ENCODE peak calls at places on chromosomes 12 and 14, in nine cellular contexts. One of them, this sample, is unnamed.

GRCh38 chr12:112586148-112586783 is 167.5 kb downstream of the PTPN11 start:
- DNase-seq in heart left ventricle: no peak
- DNase-seq in HFFc6: no peak
- DNase-seq in nephron progenitor cell: no peak
- DNase-seq in AG04450: no peak
- DNase-seq in GM12865: no peak
- DNase-seq in pancreas: no peak
- DNase-seq in dorsolateral prefrontal cortex: no peak
- DNase-seq in Peyer's patch: no peak
- DNase-seq in this sample: no peak

GRCh38 chr12:46454981-46455380 is 82.4 kb upstream of the SLC38A2 start:
- DNase-seq in heart left ventricle: no peak
- DNase-seq in HFFc6: no peak
- DNase-seq in nephron progenitor cell: no peak
- DNase-seq in AG04450: no peak
- DNase-seq in GM12865: no peak
- DNase-seq in pancreas: no peak
- DNase-seq in dorsolateral prefrontal cortex: no peak
- DNase-seq in Peyer's patch: no peak
- DNase-seq in this sample: no peak

GRCh38 chr12:55636853-55637252 is at the start of gene OR10P1:
- DNase-seq in heart left ventricle: no peak
- DNase-seq in HFFc6: no peak
- DNase-seq in nephron progenitor cell: no peak
- DNase-seq in AG04450: no peak
- DNase-seq in GM12865: no peak
- DNase-seq in pancreas: no peak
- DNase-seq in dorsolateral prefrontal cortex: no peak
- DNase-seq in Peyer's patch: no peak
- DNase-seq in this sample: no peak

GRCh38 chr12:123034865-123035264 is 54.4 kb downstream of the ARL6IP4 start:
- DNase-seq in heart left ventricle: no peak
- DNase-seq in HFFc6: peak; percentile 58
- DNase-seq in nephron progenitor cell: no peak
- DNase-seq in AG04450: no peak
- DNase-seq in GM12865: no peak
- DNase-seq in pancreas: no peak
- DNase-seq in dorsolateral prefrontal cortex: no peak
- DNase-seq in Peyer's patch: no peak
- DNase-seq in this sample: no peak

GRCh38 chr12:15788266-15789214 is 648 bp downstream of the EPS8 start:
- DNase-seq in heart left ventricle: no peak
- DNase-seq in HFFc6: no peak
- DNase-seq in nephron progenitor cell: peak; percentile 30
- DNase-seq in AG04450: no peak
- DNase-seq in GM12865: peak; percentile 49
- DNase-seq in pancreas: peak; percentile 63
- DNase-seq in dorsolateral prefrontal cortex: no peak
- DNase-seq in Peyer's patch: peak; percentile 66
- DNase-seq in this sample: peak; percentile 51

GRCh38 chr14:102363182-102363952 is 626 bp downstream of the TECPR2 start:
- DNase-seq in heart left ventricle: peak; percentile 62
- DNase-seq in HFFc6: peak; percentile 66
- DNase-seq in nephron progenitor cell: no peak
- DNase-seq in AG04450: no peak
- DNase-seq in GM12865: peak; percentile 38
- DNase-seq in pancreas: no peak
- DNase-seq in dorsolateral prefrontal cortex: peak; percentile 75
- DNase-seq in Peyer's patch: peak; percentile 62
- DNase-seq in this sample: no peak

GRCh38 chr12:53200107-53200457 is 7.0 kb downstream of the ITGB7 start:
- DNase-seq in heart left ventricle: no peak
- DNase-seq in HFFc6: no peak
- DNase-seq in nephron progenitor cell: no peak
- DNase-seq in AG04450: no peak
- DNase-seq in GM12865: no peak
- DNase-seq in pancreas: no peak
- DNase-seq in dorsolateral prefrontal cortex: no peak
- DNase-seq in Peyer's patch: peak; percentile 45
- DNase-seq in this sample: no peak

GRCh38 chr12:119115296-119115905 is 63.3 kb upstream of the HSPB8 start:
- DNase-seq in heart left ventricle: no peak
- DNase-seq in HFFc6: peak; percentile 18
- DNase-seq in nephron progenitor cell: peak; percentile 70
- DNase-seq in AG04450: peak; percentile 8
- DNase-seq in GM12865: peak; percentile 44
- DNase-seq in pancreas: peak; percentile 39
- DNase-seq in dorsolateral prefrontal cortex: no peak
- DNase-seq in Peyer's patch: peak; percentile 50
- DNase-seq in this sample: peak; percentile 63

GRCh38 chr12:64688715-64689114 is 70.5 kb downstream of the GNS start:
- DNase-seq in heart left ventricle: no peak
- DNase-seq in HFFc6: no peak
- DNase-seq in nephron progenitor cell: no peak
- DNase-seq in AG04450: no peak
- DNase-seq in GM12865: no peak
- DNase-seq in pancreas: no peak
- DNase-seq in dorsolateral prefrontal cortex: no peak
- DNase-seq in Peyer's patch: no peak
- DNase-seq in this sample: no peak

DNA sequence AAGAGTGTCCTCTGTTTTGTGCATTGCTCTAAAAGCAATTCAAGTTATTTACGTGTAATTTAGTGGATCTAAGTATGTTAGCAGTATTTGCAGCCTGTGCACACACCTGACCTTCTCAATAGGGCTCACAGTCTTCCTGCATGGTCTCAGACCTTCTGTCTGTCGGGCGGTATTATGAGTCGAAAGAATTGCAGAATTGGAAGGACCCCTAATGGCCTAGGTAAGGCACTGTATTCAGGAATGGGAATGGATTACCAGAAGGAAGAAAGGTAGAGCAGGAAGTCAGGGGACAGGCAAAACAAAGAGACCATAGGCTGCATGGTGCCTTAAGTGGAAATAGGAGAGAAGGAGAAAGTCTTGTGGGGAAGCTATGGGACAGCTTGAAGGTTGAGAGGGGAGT is 341.6 kb downstream of the VRK1 start:
- DNase-seq in heart left ventricle: no peak
- DNase-seq in HFFc6: no peak
- DNase-seq in nephron progenitor cell: no peak
- DNase-seq in AG04450: no peak
- DNase-seq in GM12865: no peak
- DNase-seq in pancreas: no peak
- DNase-seq in dorsolateral prefrontal cortex: no peak
- DNase-seq in Peyer's patch: no peak
- DNase-seq in this sample: no peak
- TF ChIP-seq CTCF in heart left ventricle: no peak
- TF ChIP-seq CTCF in HFFc6: no peak
- TF ChIP-seq CTCF in nephron progenitor cell: no peak
- TF ChIP-seq CTCF in AG04450: no peak
- TF ChIP-seq CTCF in GM12865: no peak
- TF ChIP-seq CTCF in pancreas: no peak
- TF ChIP-seq CTCF in dorsolateral prefrontal cortex: no peak
- TF ChIP-seq CTCF in Peyer's patch: no peak
- TF ChIP-seq CTCF in this sample: no peak

GRCh38 chr14:75176142-75176820 is at the start of gene TMED10:
- DNase-seq in heart left ventricle: peak; percentile 90
- DNase-seq in HFFc6: peak; percentile 71
- DNase-seq in nephron progenitor cell: peak; percentile 88
- DNase-seq in AG04450: peak; percentile 59
- DNase-seq in GM12865: peak; percentile 94
- DNase-seq in pancreas: peak; percentile 90
- DNase-seq in dorsolateral prefrontal cortex: peak; percentile 90
- DNase-seq in Peyer's patch: peak; percentile 95
- DNase-seq in this sample: peak; percentile 86
- TF ChIP-seq CTCF in heart left ventricle: peak; percentile 23
- TF ChIP-seq CTCF in HFFc6: no peak
- TF ChIP-seq CTCF in nephron progenitor cell: no peak
- TF ChIP-seq CTCF in AG04450: no peak
- TF ChIP-seq CTCF in GM12865: no peak
- TF ChIP-seq CTCF in pancreas: no peak
- TF ChIP-seq CTCF in dorsolateral prefrontal cortex: peak; percentile 15
- TF ChIP-seq CTCF in Peyer's patch: no peak
- TF ChIP-seq CTCF in this sample: no peak

GRCh38 chr14:100904307-100905019 is 941 bp upstream of the RTL1 start:
- DNase-seq in heart left ventricle: no peak
- DNase-seq in HFFc6: no peak
- DNase-seq in nephron progenitor cell: peak; percentile 81
- DNase-seq in AG04450: no peak
- DNase-seq in GM12865: no peak
- DNase-seq in pancreas: no peak
- DNase-seq in dorsolateral prefrontal cortex: no peak
- DNase-seq in Peyer's patch: no peak
- DNase-seq in this sample: peak; percentile 54

GRCh38 chr14:100905166-100905565 is 1.6 kb upstream of the RTL1 start:
- DNase-seq in heart left ventricle: no peak
- DNase-seq in HFFc6: no peak
- DNase-seq in nephron progenitor cell: no peak
- DNase-seq in AG04450: no peak
- DNase-seq in GM12865: no peak
- DNase-seq in pancreas: no peak
- DNase-seq in dorsolateral prefrontal cortex: no peak
- DNase-seq in Peyer's patch: no peak
- DNase-seq in this sample: no peak

GRCh38 chr14:100903672-100904185 is at the start of gene RTL1:
- DNase-seq in heart left ventricle: no peak
- DNase-seq in HFFc6: no peak
- DNase-seq in nephron progenitor cell: no peak
- DNase-seq in AG04450: no peak
- DNase-seq in GM12865: no peak
- DNase-seq in pancreas: no peak
- DNase-seq in dorsolateral prefrontal cortex: no peak
- DNase-seq in Peyer's patch: no peak
- DNase-seq in this sample: no peak

GRCh38 chr14:100907240-100907639 is 3.7 kb upstream of the RTL1 start:
- DNase-seq in heart left ventricle: no peak
- DNase-seq in HFFc6: no peak
- DNase-seq in nephron progenitor cell: no peak
- DNase-seq in AG04450: no peak
- DNase-seq in GM12865: no peak
- DNase-seq in pancreas: no peak
- DNase-seq in dorsolateral prefrontal cortex: no peak
- DNase-seq in Peyer's patch: no peak
- DNase-seq in this sample: no peak

DNA sequence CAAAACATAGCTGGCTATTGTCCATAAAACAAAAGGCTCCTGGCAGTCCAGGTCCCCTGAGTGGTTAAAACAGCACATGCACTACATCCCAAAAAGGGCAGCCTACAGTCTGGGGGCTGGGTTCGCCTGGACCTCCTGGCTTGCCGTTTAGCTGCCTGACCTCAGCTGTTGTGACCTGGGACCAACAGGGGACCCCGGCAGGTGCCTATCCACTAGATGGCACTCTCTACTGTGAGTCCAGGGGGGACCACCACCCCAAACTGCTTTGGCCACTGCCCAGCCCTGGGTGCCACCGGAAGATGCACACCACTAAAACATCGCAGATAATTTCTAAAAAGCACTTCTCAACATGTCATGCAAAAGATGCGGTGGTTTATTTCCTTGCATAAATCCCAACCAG is 2.9 kb upstream of the RTL1 start:
- DNase-seq in heart left ventricle: no peak
- DNase-seq in HFFc6: no peak
- DNase-seq in nephron progenitor cell: peak; percentile 43
- DNase-seq in AG04450: no peak
- DNase-seq in GM12865: no peak
- DNase-seq in pancreas: no peak
- DNase-seq in dorsolateral prefrontal cortex: no peak
- DNase-seq in Peyer's patch: no peak
- DNase-seq in this sample: no peak
- TF ChIP-seq CTCF in heart left ventricle: no peak
- TF ChIP-seq CTCF in HFFc6: peak; percentile 48
- TF ChIP-seq CTCF in nephron progenitor cell: peak; percentile 53
- TF ChIP-seq CTCF in AG04450: peak; percentile 8
- TF ChIP-seq CTCF in GM12865: no peak
- TF ChIP-seq CTCF in pancreas: no peak
- TF ChIP-seq CTCF in dorsolateral prefrontal cortex: no peak
- TF ChIP-seq CTCF in Peyer's patch: no peak
- TF ChIP-seq CTCF in this sample: no peak

GRCh38 chr12:109783965-109784244 is 49.3 kb downstream of the TRPV4 start:
- DNase-seq in heart left ventricle: no peak
- DNase-seq in HFFc6: no peak
- DNase-seq in nephron progenitor cell: no peak
- DNase-seq in AG04450: no peak
- DNase-seq in GM12865: no peak
- DNase-seq in pancreas: no peak
- DNase-seq in dorsolateral prefrontal cortex: no peak
- DNase-seq in Peyer's patch: no peak
- DNase-seq in this sample: no peak
- TF ChIP-seq CTCF in heart left ventricle: no peak
- TF ChIP-seq CTCF in HFFc6: no peak
- TF ChIP-seq CTCF in nephron progenitor cell: no peak
- TF ChIP-seq CTCF in AG04450: no peak
- TF ChIP-seq CTCF in GM12865: no peak
- TF ChIP-seq CTCF in pancreas: no peak
- TF ChIP-seq CTCF in dorsolateral prefrontal cortex: no peak
- TF ChIP-seq CTCF in Peyer's patch: no peak
- TF ChIP-seq CTCF in this sample: no peak

DNA sequence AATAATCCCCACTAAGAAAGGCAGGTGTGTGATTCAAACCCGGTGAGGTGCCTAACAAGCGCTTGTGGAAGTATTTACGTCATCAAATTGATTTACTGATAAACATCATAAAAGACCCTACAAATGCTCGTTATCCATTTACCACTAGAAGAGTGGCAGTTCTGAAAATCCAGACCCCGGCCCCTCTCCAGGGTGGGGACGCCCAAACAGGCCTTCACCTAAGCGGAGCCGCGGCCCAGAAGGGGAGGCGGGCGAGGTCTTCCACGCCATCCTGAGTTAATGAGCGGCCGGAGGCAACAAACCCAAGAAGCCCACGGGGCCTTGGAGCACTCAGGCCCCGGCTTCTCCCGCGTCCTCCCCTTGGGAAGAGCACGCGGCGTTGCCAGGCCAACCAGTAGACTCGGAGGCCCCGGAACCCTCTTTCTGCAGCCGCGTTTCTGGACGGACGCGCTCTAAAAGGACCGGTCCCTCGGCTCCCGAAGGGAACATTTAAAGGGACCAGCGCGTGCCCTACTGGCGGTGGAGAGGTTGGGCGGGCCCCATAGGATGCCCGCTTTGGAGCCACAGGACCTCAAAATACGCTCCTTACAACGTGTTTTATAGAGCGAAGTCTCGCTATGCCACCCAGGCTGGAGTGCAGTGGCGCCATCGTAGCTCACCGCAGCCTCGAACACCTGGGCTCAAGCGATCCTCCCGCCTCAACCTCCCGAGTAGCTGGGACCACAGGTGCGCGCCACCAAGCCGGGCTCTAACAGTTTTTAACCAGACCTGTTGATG is 3.5 kb downstream of the PTPN21 start:
- DNase-seq in heart left ventricle: peak; percentile 83
- DNase-seq in HFFc6: peak; percentile 85
- DNase-seq in nephron progenitor cell: peak; percentile 74
- DNase-seq in AG04450: peak; percentile 63
- DNase-seq in GM12865: no peak
- DNase-seq in pancreas: peak; percentile 83
- DNase-seq in dorsolateral prefrontal cortex: peak; percentile 89
- DNase-seq in Peyer's patch: peak; percentile 80
- DNase-seq in this sample: peak; percentile 88
- TF ChIP-seq CTCF in heart left ventricle: peak; percentile 58
- TF ChIP-seq CTCF in HFFc6: peak; percentile 62
- TF ChIP-seq CTCF in nephron progenitor cell: no peak
- TF ChIP-seq CTCF in AG04450: peak; percentile 39
- TF ChIP-seq CTCF in GM12865: no peak
- TF ChIP-seq CTCF in pancreas: peak; percentile 14
- TF ChIP-seq CTCF in dorsolateral prefrontal cortex: peak; percentile 52
- TF ChIP-seq CTCF in Peyer's patch: peak; percentile 38
- TF ChIP-seq CTCF in this sample: peak; percentile 41

GRCh38 chr12:124480469-124481256 is 86.7 kb downstream of the NCOR2 start:
- DNase-seq in heart left ventricle: peak; percentile 67
- DNase-seq in HFFc6: peak; percentile 86
- DNase-seq in nephron progenitor cell: no peak
- DNase-seq in AG04450: no peak
- DNase-seq in GM12865: peak; percentile 93
- DNase-seq in pancreas: peak; percentile 54
- DNase-seq in dorsolateral prefrontal cortex: no peak
- DNase-seq in Peyer's patch: peak; percentile 75
- DNase-seq in this sample: peak; percentile 74
- TF ChIP-seq CTCF in heart left ventricle: no peak
- TF ChIP-seq CTCF in HFFc6: no peak
- TF ChIP-seq CTCF in nephron progenitor cell: no peak
- TF ChIP-seq CTCF in AG04450: no peak
- TF ChIP-seq CTCF in GM12865: no peak
- TF ChIP-seq CTCF in pancreas: no peak
- TF ChIP-seq CTCF in dorsolateral prefrontal cortex: no peak
- TF ChIP-seq CTCF in Peyer's patch: no peak
- TF ChIP-seq CTCF in this sample: no peak